ENCODE peak calls at places on chromosomes 1 and 21, in four cellular contexts. J, H, K and A are unnamed samples.

GRCh38 chr1:162918111-162918754 is 57.3 kb upstream of the CCDC190 start:
- DNase-seq in J (no peak), H (no peak), K (peak), A (no peak)

GRCh38 chr21:32256873-32257620 is 21.8 kb downstream of the MIS18A start:
- DNase-seq in J (no peak), H (no peak), K (peak), A (no peak)

GRCh38 chr1:98940680-98941079 is 64.0 kb downstream of the PLPPR5 start:
- DNase-seq in J (no peak), H (no peak), K (no peak), A (no peak)

GRCh38 chr1:54980528-54981241 is at the start of gene TMEM61:
- DNase-seq in J (peak), H (no peak), K (peak), A (no peak)

GRCh38 chr1:53896673-53897229 is 2.8 kb downstream of the DIO1 start:
- DNase-seq in J (no peak), H (no peak), K (no peak), A (no peak)

GRCh38 chr1:113391643-113392271 is 1.4 kb downstream of the MAGI3 start:
- DNase-seq in J (no peak), H (no peak), K (no peak), A (no peak)

GRCh38 chr1:28027660-28028059 is 60.8 kb downstream of the EYA3 start:
- DNase-seq in J (no peak), H (no peak), K (no peak), A (no peak)

GRCh38 chr1:55448261-55448660 is 233.1 kb upstream of the USP24 start:
- DNase-seq in J (no peak), H (no peak), K (no peak), A (no peak)

GRCh38 chr1:42340093-42340492 is 5.1 kb upstream of the FOXJ3 start:
- DNase-seq in J (no peak), H (no peak), K (no peak), A (no peak)

GRCh38 chr1:22380024-22380785 is 71.4 kb upstream of the ZBTB40 start:
- DNase-seq in J (no peak), H (no peak), K (no peak), A (peak)

GRCh38 chr21:20645344-20645743 is 352.9 kb upstream of the NCAM2 start:
- DNase-seq in J (no peak), H (no peak), K (no peak), A (no peak)

GRCh38 chr1:157512036-157512969 is 40.0 kb downstream of the FCRL5 start:
- DNase-seq in J (no peak), H (peak), K (no peak), A (no peak)

GRCh38 chr1:8477199-8477982 is 159.5 kb downstream of the SLC45A1 start:
- DNase-seq in J (no peak), H (peak), K (no peak), A (no peak)

DNA sequence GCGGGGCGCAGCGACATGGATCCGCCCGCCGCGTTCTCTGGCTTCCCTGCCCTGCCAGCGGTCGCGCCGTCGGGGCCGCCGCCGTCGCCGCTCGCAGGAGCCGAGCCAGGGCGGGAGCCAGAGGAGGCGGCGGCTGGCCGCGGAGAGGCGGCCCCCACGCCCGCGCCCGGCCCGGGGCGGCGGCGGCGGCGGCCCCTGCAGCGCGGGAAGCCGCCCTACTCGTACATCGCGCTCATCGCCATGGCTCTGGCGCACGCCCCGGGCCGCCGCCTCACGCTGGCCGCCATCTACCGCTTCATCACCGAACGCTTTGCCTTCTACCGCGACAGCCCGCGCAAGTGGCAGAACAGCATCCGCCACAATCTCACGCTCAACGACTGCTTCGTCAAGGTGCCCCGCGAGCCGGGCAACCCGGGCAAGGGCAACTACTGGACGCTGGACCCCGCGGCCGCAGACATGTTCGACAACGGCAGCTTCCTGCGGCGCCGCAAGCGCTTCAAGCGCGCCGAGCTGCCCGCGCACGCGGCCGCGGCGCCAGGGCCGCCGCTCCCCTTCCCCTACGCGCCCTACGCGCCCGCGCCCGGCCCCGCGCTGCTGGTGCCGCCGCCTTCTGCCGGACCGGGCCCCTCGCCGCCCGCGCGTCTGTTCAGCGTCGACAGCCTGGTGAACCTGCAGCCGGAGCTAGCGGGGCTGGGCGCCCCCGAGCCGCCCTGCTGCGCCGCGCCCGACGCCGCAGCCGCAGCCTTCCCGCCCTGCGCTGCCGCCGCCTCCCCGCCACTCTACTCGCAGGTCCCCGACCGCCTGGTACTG is 439 bp downstream of the FOXE3 start:
- DNase-seq in J (no peak), H (no peak), K (peak), A (no peak)
- TF ChIP-seq USF1 in J (no peak), H (no peak), K (no peak), A (no peak)

DNA sequence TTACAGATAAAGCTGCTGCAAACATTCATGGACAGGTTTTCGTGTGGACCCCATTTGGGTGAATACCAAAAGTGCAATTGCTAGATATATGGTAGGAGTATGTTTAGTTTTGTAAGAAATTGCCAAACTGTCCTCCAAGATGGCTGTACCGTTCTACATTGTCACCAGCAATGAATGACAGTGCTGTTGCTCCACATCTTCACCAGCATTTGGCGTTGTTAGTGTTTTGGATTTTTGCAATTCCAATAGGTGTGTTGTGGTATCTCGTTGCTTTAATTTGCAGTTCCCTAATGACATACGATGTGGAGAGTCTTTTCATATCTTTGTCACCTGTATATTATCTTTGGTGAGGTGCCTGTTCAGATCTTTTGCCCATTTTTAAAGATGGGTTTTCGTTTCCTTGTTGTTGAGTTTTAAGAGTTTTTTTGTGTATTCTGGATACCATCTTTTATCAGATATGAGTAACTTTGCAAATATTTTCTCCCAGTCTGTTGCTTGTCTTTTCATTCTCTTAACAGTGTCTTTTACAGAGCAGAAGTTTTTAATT is 12.1 kb downstream of the CATSPERE start:
- DNase-seq in J (no peak), H (no peak), K (no peak), A (no peak)
- TF ChIP-seq USF1 in J (no peak), H (no peak), K (no peak), A (no peak)

GRCh38 chr1:1683104-1683905 is 9.3 kb downstream of the SLC35E2B start:
- DNase-seq in J (peak), H (no peak), K (peak), A (no peak)

GRCh38 chr1:1678581-1679380 is 13.8 kb downstream of the SLC35E2B start:
- DNase-seq in J (peak), H (peak), K (peak), A (peak)

GRCh38 chr1:1680031-1680911 is 12.3 kb downstream of the SLC35E2B start:
- DNase-seq in J (no peak), H (no peak), K (peak), A (peak)

GRCh38 chr1:1680912-1681273 is 11.7 kb downstream of the SLC35E2B start:
- DNase-seq in J (no peak), H (no peak), K (peak), A (peak)

DNA sequence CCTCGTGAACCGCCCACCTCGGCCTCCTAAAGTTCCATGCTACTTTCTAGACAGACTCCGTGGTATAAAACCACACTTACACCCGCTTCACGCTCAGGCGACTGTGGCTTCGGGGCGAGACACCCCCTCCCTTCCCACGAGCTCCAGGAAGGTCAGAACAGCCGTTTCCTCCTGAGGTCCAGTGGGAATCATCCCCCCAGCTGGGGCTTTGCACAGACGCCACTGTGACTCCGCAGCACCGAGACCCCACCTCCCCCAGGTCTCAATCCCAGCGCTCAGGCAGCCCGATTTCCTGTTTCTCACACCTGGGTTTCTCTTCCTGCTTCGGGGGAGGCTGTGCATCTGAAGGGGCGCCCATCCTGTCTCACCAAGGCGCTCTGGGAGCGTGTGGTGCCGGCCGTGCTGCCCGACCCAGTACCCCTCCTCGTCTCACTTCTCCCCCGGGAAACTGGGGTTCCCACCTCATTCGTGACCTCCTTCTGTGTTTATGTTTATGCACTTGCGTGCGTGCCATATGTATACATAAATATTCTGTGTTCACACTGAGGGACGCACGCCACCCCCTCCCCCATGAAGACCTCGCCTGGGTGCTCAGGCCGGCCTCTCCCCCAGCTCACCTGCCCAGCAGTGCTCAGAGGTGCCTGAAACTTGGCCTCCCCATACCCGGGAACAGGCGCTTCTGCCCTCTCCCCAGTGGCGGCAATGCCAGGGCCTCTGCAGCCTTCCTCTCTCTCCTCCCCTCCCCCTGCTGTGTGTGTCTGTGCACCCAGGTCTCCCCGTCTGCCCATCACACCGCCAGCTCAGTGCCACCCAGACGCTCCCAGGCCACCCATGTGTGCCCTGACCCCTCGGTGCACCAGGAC is 14.6 kb downstream of the SLC35E2B start:
- DNase-seq in J (no peak), H (peak), K (peak), A (peak)
- TF ChIP-seq USF1 in J (no peak), H (no peak), K (no peak), A (no peak)

GRCh38 chr1:63042278-63042677 is 258.3 kb downstream of the ATG4C start:
- DNase-seq in J (no peak), H (no peak), K (no peak), A (no peak)
- TF ChIP-seq USF1 in J (no peak), H (no peak), K (no peak), A (no peak)

GRCh38 chr21:43372663-43373386 is 54.1 kb downstream of the SIK1 start:
- DNase-seq in J (no peak), H (no peak), K (no peak), A (no peak)

GRCh38 chr21:43373387-43374227 is 53.3 kb downstream of the SIK1 start:
- DNase-seq in J (no peak), H (no peak), K (no peak), A (no peak)

GRCh38 chr21:43374228-43374885 is 52.6 kb downstream of the SIK1 start:
- DNase-seq in J (no peak), H (no peak), K (no peak), A (no peak)

GRCh38 chr21:43375006-43375826 is 51.7 kb downstream of the SIK1 start:
- DNase-seq in J (no peak), H (no peak), K (no peak), A (no peak)

GRCh38 chr21:43375827-43376795 is 50.8 kb downstream of the SIK1 start:
- DNase-seq in J (no peak), H (no peak), K (no peak), A (no peak)
- TF ChIP-seq USF1 in J (no peak), H (no peak), K (no peak), A (no peak)

DNA sequence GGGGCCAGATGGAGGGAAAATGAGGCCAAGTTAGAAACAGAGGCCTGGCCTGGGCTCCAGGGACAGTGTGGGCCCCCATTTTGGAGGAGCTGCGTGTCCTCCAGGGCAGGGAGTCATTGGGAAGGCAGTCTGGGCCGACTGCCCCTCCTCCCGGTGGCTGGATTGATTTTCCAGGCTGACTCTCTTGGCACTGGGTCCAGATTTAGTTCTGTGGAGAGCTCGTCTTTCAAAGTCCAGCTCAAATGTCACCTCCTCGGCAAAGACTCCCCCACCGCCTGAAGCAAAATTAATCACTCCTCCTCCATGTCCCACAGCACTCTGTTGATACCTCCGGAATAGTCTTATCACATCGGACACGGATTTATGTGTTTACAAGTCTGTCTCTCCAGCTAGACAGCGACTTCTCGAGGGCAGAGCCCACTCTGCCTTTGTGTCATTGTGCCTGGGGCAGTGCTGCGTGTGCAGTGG is 175.1 kb downstream of the CAMTA1 start:
- DNase-seq in J (no peak), H (no peak), K (peak), A (no peak)
- TF ChIP-seq USF1 in J (no peak), H (no peak), K (no peak), A (no peak)